ENCODE peak calls at places on chromosome 22, in ten cellular contexts. One of them, this sample, is unnamed. For H3K4me1, the result is how much of the 10 kb centered on the place peaks cover.

GRCh38 chr22:17888855-17889254 is 114.6 kb upstream of the BID start:
- DNase-seq in lung: no peak
- DNase-seq in CD4-positive, alpha-beta memory T cell: no peak
- DNase-seq in left ventricle myocardium inferior: no peak
- DNase-seq in GM23338: peak
- DNase-seq in heart right ventricle: no peak
- DNase-seq in right cardiac atrium: no peak
- DNase-seq in CD8-positive, alpha-beta T cell: no peak
- DNase-seq in cardiac muscle cell: peak
- DNase-seq in effector memory CD4-positive, alpha-beta T cell: no peak
- DNase-seq in this sample: no peak

GRCh38 chr22:17241571-17242310 is 22.5 kb upstream of the ADA2 start:
- DNase-seq in right cardiac atrium: no peak
- DNase-seq in CD8-positive, alpha-beta T cell: no peak
- DNase-seq in heart right ventricle: no peak
- DNase-seq in cardiac muscle cell: peak
- DNase-seq in GM23338: no peak
- DNase-seq in effector memory CD4-positive, alpha-beta T cell: no peak
- DNase-seq in lung: no peak
- DNase-seq in left ventricle myocardium inferior: no peak
- DNase-seq in CD4-positive, alpha-beta memory T cell: no peak
- DNase-seq in this sample: no peak

GRCh38 chr22:45888221-45889092 is 88.5 kb downstream of the WNT7B start:
- DNase-seq in effector memory CD4-positive, alpha-beta T cell: no peak
- DNase-seq in CD4-positive, alpha-beta memory T cell: no peak
- DNase-seq in GM23338: no peak
- DNase-seq in lung: no peak
- DNase-seq in left ventricle myocardium inferior: no peak
- DNase-seq in cardiac muscle cell: no peak
- DNase-seq in CD8-positive, alpha-beta T cell: no peak
- DNase-seq in heart right ventricle: no peak
- DNase-seq in right cardiac atrium: peak
- DNase-seq in this sample: no peak

GRCh38 chr22:46972901-46973831 is 210.7 kb downstream of the TBC1D22A start:
- DNase-seq in right cardiac atrium: peak
- DNase-seq in left ventricle myocardium inferior: no peak
- DNase-seq in cardiac muscle cell: no peak
- DNase-seq in CD8-positive, alpha-beta T cell: no peak
- DNase-seq in CD4-positive, alpha-beta memory T cell: no peak
- DNase-seq in heart right ventricle: no peak
- DNase-seq in lung: no peak
- DNase-seq in GM23338: no peak
- DNase-seq in effector memory CD4-positive, alpha-beta T cell: no peak
- DNase-seq in this sample: no peak

GRCh38 chr22:32411388-32411787 is 659 bp downstream of the RTCB start:
- DNase-seq in lung: no peak
- DNase-seq in right cardiac atrium: no peak
- DNase-seq in cardiac muscle cell: peak
- DNase-seq in CD4-positive, alpha-beta memory T cell: no peak
- DNase-seq in heart right ventricle: no peak
- DNase-seq in effector memory CD4-positive, alpha-beta T cell: no peak
- DNase-seq in left ventricle myocardium inferior: no peak
- DNase-seq in CD8-positive, alpha-beta T cell: no peak
- DNase-seq in GM23338: peak
- DNase-seq in this sample: no peak

GRCh38 chr22:46444390-46444854 is 93.0 kb downstream of the CELSR1 start:
- DNase-seq in CD8-positive, alpha-beta T cell: no peak
- DNase-seq in right cardiac atrium: no peak
- DNase-seq in GM23338: peak
- DNase-seq in CD4-positive, alpha-beta memory T cell: no peak
- DNase-seq in left ventricle myocardium inferior: no peak
- DNase-seq in lung: no peak
- DNase-seq in cardiac muscle cell: no peak
- DNase-seq in effector memory CD4-positive, alpha-beta T cell: no peak
- DNase-seq in heart right ventricle: no peak
- DNase-seq in this sample: no peak

GRCh38 chr22:50246242-50247175 is 1.7 kb upstream of the TUBGCP6 start:
- DNase-seq in effector memory CD4-positive, alpha-beta T cell: no peak
- DNase-seq in CD8-positive, alpha-beta T cell: no peak
- DNase-seq in cardiac muscle cell: no peak
- DNase-seq in CD4-positive, alpha-beta memory T cell: no peak
- DNase-seq in GM23338: peak
- DNase-seq in lung: no peak
- DNase-seq in left ventricle myocardium inferior: no peak
- DNase-seq in heart right ventricle: no peak
- DNase-seq in right cardiac atrium: no peak
- DNase-seq in this sample: no peak

GRCh38 chr22:46195487-46196165 is 45.3 kb downstream of the PPARA start:
- DNase-seq in left ventricle myocardium inferior: no peak
- DNase-seq in heart right ventricle: no peak
- DNase-seq in CD8-positive, alpha-beta T cell: no peak
- DNase-seq in lung: no peak
- DNase-seq in cardiac muscle cell: no peak
- DNase-seq in GM23338: no peak
- DNase-seq in CD4-positive, alpha-beta memory T cell: no peak
- DNase-seq in effector memory CD4-positive, alpha-beta T cell: no peak
- DNase-seq in right cardiac atrium: peak
- DNase-seq in this sample: no peak

GRCh38 chr22:32660292-32660691 is 141.2 kb upstream of the TIMP3 start:
- DNase-seq in CD8-positive, alpha-beta T cell: peak
- DNase-seq in left ventricle myocardium inferior: peak
- DNase-seq in GM23338: peak
- DNase-seq in heart right ventricle: peak
- DNase-seq in effector memory CD4-positive, alpha-beta T cell: no peak
- DNase-seq in CD4-positive, alpha-beta memory T cell: peak
- DNase-seq in right cardiac atrium: peak
- DNase-seq in cardiac muscle cell: peak
- DNase-seq in lung: peak
- DNase-seq in this sample: peak

DNA sequence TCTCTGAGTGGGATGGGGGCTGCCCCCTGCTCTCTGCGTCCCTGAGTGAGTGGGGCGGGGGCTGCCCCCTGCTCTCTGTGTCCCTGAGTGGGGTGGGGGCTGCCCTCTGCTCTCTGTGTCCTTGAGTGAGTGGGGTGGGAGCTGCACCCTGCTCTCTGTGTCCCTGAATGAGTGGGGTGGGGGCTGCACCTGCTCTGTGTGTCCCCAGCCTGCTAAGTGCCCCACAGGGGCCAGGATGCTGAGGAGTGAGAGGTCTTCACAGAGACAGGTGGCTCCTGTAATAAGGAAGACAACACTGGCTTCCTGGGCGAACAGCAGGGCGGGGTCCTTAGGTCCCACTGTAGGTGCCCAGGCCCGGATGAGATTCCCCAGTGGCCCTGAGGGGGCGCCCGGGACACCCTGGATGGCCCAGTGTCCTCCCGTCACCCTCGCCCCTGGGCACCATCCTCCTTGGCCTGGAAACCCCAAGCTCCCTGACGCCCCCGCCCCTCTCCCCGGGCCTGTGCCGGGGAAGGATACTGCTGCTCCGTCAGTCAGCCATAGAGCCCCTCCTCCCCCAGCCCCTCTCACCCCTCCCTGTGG is 3.8 kb upstream of the CCDC188 start:
- DNase-seq in GM23338: peak
- DNase-seq in left ventricle myocardium inferior: no peak
- DNase-seq in cardiac muscle cell: no peak
- DNase-seq in effector memory CD4-positive, alpha-beta T cell: no peak
- DNase-seq in lung: no peak
- DNase-seq in heart right ventricle: no peak
- DNase-seq in right cardiac atrium: no peak
- DNase-seq in CD8-positive, alpha-beta T cell: no peak
- DNase-seq in CD4-positive, alpha-beta memory T cell: no peak
- DNase-seq in this sample: peak
- H3K4me1 ChIP-seq in GM23338: under half
- H3K4me1 ChIP-seq in left ventricle myocardium inferior: under half
- H3K4me1 ChIP-seq in cardiac muscle cell: under half
- H3K4me1 ChIP-seq in effector memory CD4-positive, alpha-beta T cell: under half
- H3K4me1 ChIP-seq in lung: under half
- H3K4me1 ChIP-seq in heart right ventricle: under half
- H3K4me1 ChIP-seq in right cardiac atrium: under half
- H3K4me1 ChIP-seq in CD8-positive, alpha-beta T cell: under half
- H3K4me1 ChIP-seq in CD4-positive, alpha-beta memory T cell: under half
- H3K4me1 ChIP-seq in this sample: under half

GRCh38 chr22:43534916-43535315 is 123.1 kb downstream of the MPPED1 start:
- DNase-seq in left ventricle myocardium inferior: no peak
- DNase-seq in effector memory CD4-positive, alpha-beta T cell: no peak
- DNase-seq in lung: no peak
- DNase-seq in right cardiac atrium: no peak
- DNase-seq in cardiac muscle cell: no peak
- DNase-seq in CD8-positive, alpha-beta T cell: no peak
- DNase-seq in GM23338: no peak
- DNase-seq in heart right ventricle: no peak
- DNase-seq in CD4-positive, alpha-beta memory T cell: no peak
- DNase-seq in this sample: no peak

GRCh38 chr22:43533131-43533530 is 121.3 kb downstream of the MPPED1 start:
- DNase-seq in effector memory CD4-positive, alpha-beta T cell: no peak
- DNase-seq in lung: no peak
- DNase-seq in CD8-positive, alpha-beta T cell: no peak
- DNase-seq in right cardiac atrium: no peak
- DNase-seq in left ventricle myocardium inferior: no peak
- DNase-seq in CD4-positive, alpha-beta memory T cell: no peak
- DNase-seq in GM23338: no peak
- DNase-seq in heart right ventricle: no peak
- DNase-seq in cardiac muscle cell: no peak
- DNase-seq in this sample: no peak

GRCh38 chr22:43532301-43533050 is 120.7 kb downstream of the MPPED1 start:
- DNase-seq in right cardiac atrium: no peak
- DNase-seq in GM23338: no peak
- DNase-seq in heart right ventricle: no peak
- DNase-seq in cardiac muscle cell: no peak
- DNase-seq in lung: no peak
- DNase-seq in CD8-positive, alpha-beta T cell: no peak
- DNase-seq in left ventricle myocardium inferior: no peak
- DNase-seq in effector memory CD4-positive, alpha-beta T cell: no peak
- DNase-seq in CD4-positive, alpha-beta memory T cell: no peak
- DNase-seq in this sample: no peak

GRCh38 chr22:43535336-43535735 is 123.5 kb downstream of the MPPED1 start:
- DNase-seq in effector memory CD4-positive, alpha-beta T cell: no peak
- DNase-seq in GM23338: no peak
- DNase-seq in left ventricle myocardium inferior: no peak
- DNase-seq in cardiac muscle cell: no peak
- DNase-seq in lung: no peak
- DNase-seq in CD4-positive, alpha-beta memory T cell: no peak
- DNase-seq in heart right ventricle: no peak
- DNase-seq in CD8-positive, alpha-beta T cell: no peak
- DNase-seq in right cardiac atrium: no peak
- DNase-seq in this sample: no peak

GRCh38 chr22:43533656-43534428 is 122.0 kb downstream of the MPPED1 start:
- DNase-seq in left ventricle myocardium inferior: no peak
- DNase-seq in heart right ventricle: no peak
- DNase-seq in CD4-positive, alpha-beta memory T cell: no peak
- DNase-seq in right cardiac atrium: no peak
- DNase-seq in effector memory CD4-positive, alpha-beta T cell: no peak
- DNase-seq in CD8-positive, alpha-beta T cell: no peak
- DNase-seq in GM23338: no peak
- DNase-seq in cardiac muscle cell: no peak
- DNase-seq in lung: no peak
- DNase-seq in this sample: no peak
- H3K4me1 ChIP-seq in left ventricle myocardium inferior: under half
- H3K4me1 ChIP-seq in heart right ventricle: under half
- H3K4me1 ChIP-seq in CD4-positive, alpha-beta memory T cell: under half
- H3K4me1 ChIP-seq in right cardiac atrium: under half
- H3K4me1 ChIP-seq in effector memory CD4-positive, alpha-beta T cell: under half
- H3K4me1 ChIP-seq in CD8-positive, alpha-beta T cell: under half
- H3K4me1 ChIP-seq in GM23338: under half
- H3K4me1 ChIP-seq in cardiac muscle cell: under half
- H3K4me1 ChIP-seq in lung: under half
- H3K4me1 ChIP-seq in this sample: under half

DNA sequence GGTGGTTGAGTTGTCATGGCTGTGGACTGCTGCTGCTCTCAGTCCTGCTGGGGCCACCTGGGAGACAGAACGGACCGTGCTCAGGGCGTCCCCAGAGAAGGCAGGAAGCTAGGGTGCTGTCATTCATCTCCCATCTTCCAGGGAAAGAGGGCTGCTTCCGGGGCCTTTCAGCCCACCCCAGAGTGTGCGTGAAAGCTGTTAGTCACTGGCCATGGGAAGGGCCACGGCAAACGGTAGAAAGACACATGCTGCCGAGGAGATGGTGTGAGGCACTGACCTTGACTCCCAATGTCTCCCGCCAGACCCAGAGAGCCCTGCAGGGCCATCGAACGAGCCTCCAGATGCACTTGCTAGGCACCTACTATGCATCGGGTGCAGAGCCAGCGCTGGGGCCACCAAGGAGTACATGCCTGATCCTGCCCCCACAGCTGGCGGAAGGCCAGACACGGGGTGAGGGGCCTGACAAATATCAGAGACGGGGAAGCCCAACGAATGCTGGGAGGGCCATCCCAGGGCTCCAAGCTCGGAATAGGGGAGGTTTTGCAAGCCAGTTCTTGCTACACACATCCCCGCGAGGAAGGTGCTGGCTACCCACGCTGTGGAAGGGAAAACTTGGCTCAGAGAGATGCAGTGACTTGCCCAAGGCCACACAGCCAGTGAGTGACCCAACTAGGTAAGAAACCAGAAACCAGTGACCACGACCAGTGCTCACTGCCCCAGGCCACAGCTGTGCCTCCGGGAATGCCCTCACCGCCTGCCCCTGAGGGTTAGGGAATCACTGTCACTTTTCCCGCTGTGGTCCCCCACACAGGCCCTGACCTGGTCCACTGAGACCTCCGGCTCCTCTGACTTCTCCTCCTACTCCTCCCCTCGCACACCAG is 10.1 kb downstream of the RAC2 start:
- DNase-seq in CD8-positive, alpha-beta T cell: peak
- DNase-seq in left ventricle myocardium inferior: no peak
- DNase-seq in heart right ventricle: no peak
- DNase-seq in CD4-positive, alpha-beta memory T cell: no peak
- DNase-seq in effector memory CD4-positive, alpha-beta T cell: no peak
- DNase-seq in lung: no peak
- DNase-seq in right cardiac atrium: peak
- DNase-seq in GM23338: no peak
- DNase-seq in cardiac muscle cell: peak
- DNase-seq in this sample: no peak
- H3K4me1 ChIP-seq in CD8-positive, alpha-beta T cell: half or more
- H3K4me1 ChIP-seq in left ventricle myocardium inferior: under half
- H3K4me1 ChIP-seq in heart right ventricle: under half
- H3K4me1 ChIP-seq in CD4-positive, alpha-beta memory T cell: half or more
- H3K4me1 ChIP-seq in effector memory CD4-positive, alpha-beta T cell: half or more
- H3K4me1 ChIP-seq in lung: under half
- H3K4me1 ChIP-seq in right cardiac atrium: under half
- H3K4me1 ChIP-seq in GM23338: under half
- H3K4me1 ChIP-seq in cardiac muscle cell: under half
- H3K4me1 ChIP-seq in this sample: under half

DNA sequence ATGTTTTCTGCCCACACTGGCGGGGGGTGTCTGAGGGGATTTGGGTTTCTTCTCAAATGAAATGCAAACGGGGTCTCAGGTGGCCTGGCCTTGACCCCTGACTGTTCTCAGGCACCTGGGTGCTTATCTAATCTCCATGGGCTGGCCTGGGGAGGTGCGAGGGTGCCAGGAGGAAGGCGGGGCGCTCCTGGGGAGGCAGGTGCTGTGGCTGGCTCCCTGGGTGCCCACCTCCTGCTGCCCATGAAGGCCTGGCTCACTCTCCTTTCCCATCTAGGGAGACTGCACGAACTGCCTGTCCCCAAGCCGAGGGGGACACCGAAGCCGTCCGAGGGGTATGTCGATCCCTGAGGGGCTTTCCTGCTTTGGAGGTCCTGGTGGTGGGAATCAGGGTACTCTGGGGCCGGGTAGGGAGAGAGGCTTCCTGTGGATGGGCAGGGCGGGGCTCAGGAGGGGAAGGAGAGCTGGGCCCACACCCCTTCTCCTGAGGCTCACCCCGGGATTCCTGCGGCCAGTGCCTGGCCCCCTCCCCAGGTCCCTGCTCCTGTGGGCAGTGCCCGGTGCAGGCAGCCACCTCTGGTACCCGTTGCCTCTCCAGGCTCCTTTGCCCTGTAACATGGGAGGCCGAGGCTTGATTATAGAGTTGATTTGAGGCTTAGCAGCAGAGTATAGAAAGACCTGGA is 18.4 kb downstream of the MICALL1 start:
- DNase-seq in lung: no peak
- DNase-seq in cardiac muscle cell: no peak
- DNase-seq in heart right ventricle: no peak
- DNase-seq in effector memory CD4-positive, alpha-beta T cell: no peak
- DNase-seq in CD8-positive, alpha-beta T cell: no peak
- DNase-seq in CD4-positive, alpha-beta memory T cell: no peak
- DNase-seq in left ventricle myocardium inferior: no peak
- DNase-seq in right cardiac atrium: no peak
- DNase-seq in GM23338: no peak
- DNase-seq in this sample: no peak
- H3K4me1 ChIP-seq in lung: under half
- H3K4me1 ChIP-seq in cardiac muscle cell: under half
- H3K4me1 ChIP-seq in heart right ventricle: under half
- H3K4me1 ChIP-seq in effector memory CD4-positive, alpha-beta T cell: under half
- H3K4me1 ChIP-seq in CD8-positive, alpha-beta T cell: under half
- H3K4me1 ChIP-seq in CD4-positive, alpha-beta memory T cell: under half
- H3K4me1 ChIP-seq in left ventricle myocardium inferior: under half
- H3K4me1 ChIP-seq in right cardiac atrium: under half
- H3K4me1 ChIP-seq in GM23338: under half
- H3K4me1 ChIP-seq in this sample: under half